ENCODE peak calls at places on chromosomes 12 and 14, in seven cellular contexts. C is GM03348, H is neural progenitor cell, A is H9, L is AG09309, W is erythroblast, Q is DMS53. B is an unnamed sample.

GRCh38 chr14:67167420-67168109 is 21.7 kb upstream of the GARIN2 start:
- DNase-seq in C (peak), H (no peak), A (no peak), L (no peak), W (no peak), Q (no peak), B (no peak)

GRCh38 chr12:6535697-6535946 is 1.3 kb downstream of the GAPDH start:
- DNase-seq in C (no peak), H (no peak), A (no peak), L (no peak), W (no peak), Q (no peak), B (no peak)

GRCh38 chr12:123905319-123905925 is 67.2 kb downstream of the CCDC92 start:
- DNase-seq in C (peak), H (peak), A (peak), L (peak), W (peak), Q (peak), B (peak)

GRCh38 chr12:92899388-92900001 is 29.6 kb downstream of the EEA1 start:
- DNase-seq in C (peak), H (peak), A (no peak), L (peak), W (no peak), Q (peak), B (peak)

GRCh38 chr14:76320975-76321374 is 55.0 kb upstream of the ESRRB start:
- DNase-seq in C (no peak), H (no peak), A (no peak), L (no peak), W (no peak), Q (no peak), B (no peak)

GRCh38 chr14:72752034-72752412 is 141.9 kb downstream of the DPF3 start:
- DNase-seq in C (no peak), H (no peak), A (no peak), L (no peak), W (no peak), Q (no peak), B (no peak)

GRCh38 chr12:14907953-14908352 is 22.3 kb upstream of the MGP start:
- DNase-seq in C (no peak), H (no peak), A (no peak), L (no peak), W (no peak), Q (no peak), B (no peak)

GRCh38 chr14:74531467-74531866 is 37.9 kb downstream of the ISCA2 start:
- DNase-seq in C (peak), H (peak), A (peak), L (no peak), W (no peak), Q (peak), B (peak)

GRCh38 chr14:69610859-69611263 is 535 bp upstream of the SUSD6 start:
- DNase-seq in C (peak), H (peak), A (no peak), L (no peak), W (peak), Q (peak), B (peak)

GRCh38 chr12:52607314-52607713 is 6.1 kb upstream of the KRT72 start:
- DNase-seq in C (no peak), H (no peak), A (peak), L (no peak), W (no peak), Q (no peak), B (no peak)

GRCh38 chr12:51820721-51821422 is 27.6 kb downstream of the FIGNL2 start:
- DNase-seq in C (peak), H (peak), A (peak), L (no peak), W (peak), Q (peak), B (peak)

GRCh38 chr14:56731187-56731586 is 79.1 kb downstream of the OTX2 start:
- DNase-seq in C (no peak), H (no peak), A (no peak), L (no peak), W (no peak), Q (no peak), B (peak)

GRCh38 chr14:94631050-94631449 is 18.9 kb downstream of the SERPINA3 start:
- DNase-seq in C (no peak), H (no peak), A (no peak), L (no peak), W (no peak), Q (no peak), B (no peak)

GRCh38 chr12:112900298-112901145 is 6.2 kb upstream of the OAS1 start:
- DNase-seq in C (peak), H (peak), A (peak), L (no peak), W (peak), Q (peak), B (peak)

GRCh38 chr14:55160989-55161388 is 30.4 kb downstream of the DLGAP5 start:
- DNase-seq in C (peak), H (no peak), A (no peak), L (peak), W (peak), Q (peak), B (no peak)

GRCh38 chr12:53025250-53025649 is 19.0 kb downstream of the EIF4B start:
- DNase-seq in C (no peak), H (no peak), A (no peak), L (no peak), W (no peak), Q (no peak), B (peak)

GRCh38 chr12:113093409-113094101 is 37.0 kb downstream of the DTX1 start:
- DNase-seq in C (no peak), H (no peak), A (no peak), L (no peak), W (no peak), Q (no peak), B (no peak)

GRCh38 chr12:71671816-71672215 is 7.7 kb downstream of the THAP2 start:
- DNase-seq in C (no peak), H (no peak), A (no peak), L (no peak), W (peak), Q (peak), B (no peak)

GRCh38 chr14:32381869-32382268 is 52.8 kb downstream of the AKAP6 start:
- DNase-seq in C (no peak), H (no peak), A (no peak), L (no peak), W (no peak), Q (no peak), B (no peak)

GRCh38 chr12:93308281-93308680 is 69.4 kb upstream of the NUDT4 start:
- DNase-seq in C (no peak), H (no peak), A (no peak), L (no peak), W (no peak), Q (no peak), B (no peak)

GRCh38 chr12:45644521-45644920 is 85.0 kb upstream of the ARID2 start:
- DNase-seq in C (peak), H (no peak), A (no peak), L (no peak), W (no peak), Q (no peak), B (no peak)

GRCh38 chr14:88706425-88706824 is 86.3 kb downstream of the EML5 start:
- DNase-seq in C (peak), H (no peak), A (no peak), L (no peak), W (no peak), Q (no peak), B (no peak)

GRCh38 chr12:79329933-79330332 is 360.8 kb downstream of the PAWR start:
- DNase-seq in C (no peak), H (no peak), A (no peak), L (peak), W (no peak), Q (no peak), B (no peak)

GRCh38 chr14:74249433-74250375 is 10.5 kb downstream of the VSX2 start:
- DNase-seq in C (no peak), H (no peak), A (no peak), L (no peak), W (no peak), Q (peak), B (no peak)

GRCh38 chr12:123118397-123118945 is 32.4 kb downstream of the PITPNM2 start:
- DNase-seq in C (no peak), H (no peak), A (no peak), L (no peak), W (no peak), Q (peak), B (no peak)

GRCh38 chr14:74933925-74934435 is 10.9 kb upstream of the RPS6KL1 start:
- DNase-seq in C (no peak), H (no peak), A (no peak), L (no peak), W (no peak), Q (no peak), B (no peak)

GRCh38 chr12:77796775-77797174 is 33.9 kb upstream of the NAV3 start:
- DNase-seq in C (peak), H (no peak), A (no peak), L (peak), W (no peak), Q (peak), B (no peak)

GRCh38 chr12:7042847-7043246 is 17.7 kb upstream of the C1S start:
- DNase-seq in C (peak), H (peak), A (no peak), L (no peak), W (peak), Q (peak), B (no peak)

B was measured in endodermal cell.